ENCODE peak calls at places on chromosomes 5 and 9, in eight cellular contexts. One of them, this sample, is unnamed.

GRCh38 chr5:139038618-139039305 is 159.4 kb downstream of the SIL1 start:
- DNase-seq in activated T-cell treated with anti-CD3 and anti-CD28 coated beads for 24 hours: no peak
- DNase-seq in glomerular endothelial cell: no peak
- DNase-seq in heart left ventricle: no peak
- DNase-seq in iPS-NIHi11: peak; percentile 57
- DNase-seq in Caco-2: no peak
- DNase-seq in pancreas: no peak
- DNase-seq in astrocyte of the cerebellum: no peak
- DNase-seq in this sample: no peak

GRCh38 chr5:134000116-134000515 is 4.7 kb downstream of the VDAC1 start:
- DNase-seq in Caco-2: no peak
- DNase-seq in iPS-NIHi11: no peak
- DNase-seq in activated T-cell treated with anti-CD3 and anti-CD28 coated beads for 24 hours: no peak
- DNase-seq in pancreas: no peak
- DNase-seq in glomerular endothelial cell: no peak
- DNase-seq in astrocyte of the cerebellum: no peak
- DNase-seq in heart left ventricle: no peak
- DNase-seq in this sample: no peak

GRCh38 chr9:31574006-31574750 is 810.3 kb upstream of the ACO1 start:
- DNase-seq in astrocyte of the cerebellum: no peak
- DNase-seq in heart left ventricle: no peak
- DNase-seq in iPS-NIHi11: no peak
- DNase-seq in Caco-2: no peak
- DNase-seq in activated T-cell treated with anti-CD3 and anti-CD28 coated beads for 24 hours: no peak
- DNase-seq in glomerular endothelial cell: no peak
- DNase-seq in pancreas: no peak
- DNase-seq in this sample: no peak

GRCh38 chr5:149140197-149141002 is 893 bp upstream of the ABLIM3 start:
- DNase-seq in iPS-NIHi11: no peak
- DNase-seq in Caco-2: no peak
- DNase-seq in glomerular endothelial cell: no peak
- DNase-seq in heart left ventricle: no peak
- DNase-seq in pancreas: no peak
- DNase-seq in astrocyte of the cerebellum: no peak
- DNase-seq in activated T-cell treated with anti-CD3 and anti-CD28 coated beads for 24 hours: no peak
- DNase-seq in this sample: no peak

GRCh38 chr5:150394912-150395689 is 17.6 kb downstream of the CD74 start:
- DNase-seq in iPS-NIHi11: no peak
- DNase-seq in heart left ventricle: no peak
- DNase-seq in Caco-2: no peak
- DNase-seq in pancreas: no peak
- DNase-seq in activated T-cell treated with anti-CD3 and anti-CD28 coated beads for 24 hours: no peak
- DNase-seq in astrocyte of the cerebellum: peak; percentile 28
- DNase-seq in glomerular endothelial cell: no peak
- DNase-seq in this sample: no peak

GRCh38 chr5:150582281-150582791 is 58.1 kb upstream of the SYNPO start:
- DNase-seq in iPS-NIHi11: no peak
- DNase-seq in glomerular endothelial cell: no peak
- DNase-seq in astrocyte of the cerebellum: peak; percentile 31
- DNase-seq in activated T-cell treated with anti-CD3 and anti-CD28 coated beads for 24 hours: no peak
- DNase-seq in heart left ventricle: peak; percentile 66
- DNase-seq in Caco-2: peak; percentile 94
- DNase-seq in pancreas: peak; percentile 80
- DNase-seq in this sample: no peak

GRCh38 chr9:94806307-94806893 is 79.9 kb downstream of the AOPEP start:
- DNase-seq in glomerular endothelial cell: no peak
- DNase-seq in Caco-2: no peak
- DNase-seq in pancreas: no peak
- DNase-seq in activated T-cell treated with anti-CD3 and anti-CD28 coated beads for 24 hours: no peak
- DNase-seq in heart left ventricle: no peak
- DNase-seq in astrocyte of the cerebellum: no peak
- DNase-seq in iPS-NIHi11: no peak
- DNase-seq in this sample: no peak

GRCh38 chr5:24208540-24209141 is 436.1 kb downstream of the CDH10 start:
- DNase-seq in heart left ventricle: no peak
- DNase-seq in pancreas: no peak
- DNase-seq in iPS-NIHi11: peak; percentile 22
- DNase-seq in astrocyte of the cerebellum: no peak
- DNase-seq in Caco-2: no peak
- DNase-seq in glomerular endothelial cell: no peak
- DNase-seq in activated T-cell treated with anti-CD3 and anti-CD28 coated beads for 24 hours: no peak
- DNase-seq in this sample: no peak

GRCh38 chr5:115801984-115802383 is 14.5 kb downstream of the CDO1 start:
- DNase-seq in Caco-2: no peak
- DNase-seq in heart left ventricle: no peak
- DNase-seq in activated T-cell treated with anti-CD3 and anti-CD28 coated beads for 24 hours: no peak
- DNase-seq in iPS-NIHi11: no peak
- DNase-seq in glomerular endothelial cell: no peak
- DNase-seq in pancreas: no peak
- DNase-seq in astrocyte of the cerebellum: no peak
- DNase-seq in this sample: no peak

GRCh38 chr5:142320851-142321560 is 3.8 kb downstream of the SPRY4 start:
- DNase-seq in Caco-2: no peak
- DNase-seq in activated T-cell treated with anti-CD3 and anti-CD28 coated beads for 24 hours: no peak
- DNase-seq in pancreas: no peak
- DNase-seq in glomerular endothelial cell: no peak
- DNase-seq in iPS-NIHi11: no peak
- DNase-seq in heart left ventricle: peak; percentile 41
- DNase-seq in astrocyte of the cerebellum: no peak
- DNase-seq in this sample: no peak

GRCh38 chr9:121261107-121261460 is 6.9 kb upstream of the GSN start:
- DNase-seq in Caco-2: no peak
- DNase-seq in astrocyte of the cerebellum: no peak
- DNase-seq in glomerular endothelial cell: no peak
- DNase-seq in iPS-NIHi11: peak; percentile 35
- DNase-seq in heart left ventricle: no peak
- DNase-seq in activated T-cell treated with anti-CD3 and anti-CD28 coated beads for 24 hours: no peak
- DNase-seq in pancreas: no peak
- DNase-seq in this sample: no peak

GRCh38 chr5:140114341-140115185 is 654 bp downstream of the PURA start:
- DNase-seq in heart left ventricle: peak; percentile 59
- DNase-seq in glomerular endothelial cell: no peak
- DNase-seq in pancreas: peak; percentile 65
- DNase-seq in Caco-2: peak; percentile 70
- DNase-seq in astrocyte of the cerebellum: no peak
- DNase-seq in iPS-NIHi11: peak; percentile 34
- DNase-seq in activated T-cell treated with anti-CD3 and anti-CD28 coated beads for 24 hours: peak; percentile 20
- DNase-seq in this sample: peak; percentile 72

GRCh38 chr5:84251503-84251902 is 133.2 kb downstream of the EDIL3 start:
- DNase-seq in Caco-2: no peak
- DNase-seq in glomerular endothelial cell: no peak
- DNase-seq in activated T-cell treated with anti-CD3 and anti-CD28 coated beads for 24 hours: no peak
- DNase-seq in astrocyte of the cerebellum: no peak
- DNase-seq in heart left ventricle: no peak
- DNase-seq in iPS-NIHi11: no peak
- DNase-seq in pancreas: no peak
- DNase-seq in this sample: no peak

GRCh38 chr9:105608685-105609598 is 51.0 kb downstream of the FKTN start:
- DNase-seq in pancreas: no peak
- DNase-seq in astrocyte of the cerebellum: peak; percentile 37
- DNase-seq in heart left ventricle: no peak
- DNase-seq in Caco-2: no peak
- DNase-seq in glomerular endothelial cell: peak; percentile 18
- DNase-seq in activated T-cell treated with anti-CD3 and anti-CD28 coated beads for 24 hours: no peak
- DNase-seq in iPS-NIHi11: peak; percentile 49
- DNase-seq in this sample: no peak

GRCh38 chr9:137082925-137083290 is 3.9 kb upstream of the MAN1B1 start:
- DNase-seq in Caco-2: no peak
- DNase-seq in activated T-cell treated with anti-CD3 and anti-CD28 coated beads for 24 hours: no peak
- DNase-seq in iPS-NIHi11: no peak
- DNase-seq in astrocyte of the cerebellum: no peak
- DNase-seq in heart left ventricle: no peak
- DNase-seq in glomerular endothelial cell: no peak
- DNase-seq in pancreas: no peak
- DNase-seq in this sample: no peak

GRCh38 chr9:12698293-12698692 is 5.1 kb downstream of the TYRP1 start:
- DNase-seq in pancreas: no peak
- DNase-seq in activated T-cell treated with anti-CD3 and anti-CD28 coated beads for 24 hours: no peak
- DNase-seq in astrocyte of the cerebellum: peak; percentile 53
- DNase-seq in iPS-NIHi11: no peak
- DNase-seq in heart left ventricle: no peak
- DNase-seq in Caco-2: no peak
- DNase-seq in glomerular endothelial cell: no peak
- DNase-seq in this sample: no peak

GRCh38 chr5:173474881-173475287 is 141.6 kb downstream of the BOD1 start:
- DNase-seq in heart left ventricle: no peak
- DNase-seq in Caco-2: no peak
- DNase-seq in glomerular endothelial cell: no peak
- DNase-seq in astrocyte of the cerebellum: no peak
- DNase-seq in iPS-NIHi11: no peak
- DNase-seq in activated T-cell treated with anti-CD3 and anti-CD28 coated beads for 24 hours: no peak
- DNase-seq in pancreas: no peak
- DNase-seq in this sample: no peak

GRCh38 chr9:36742264-36742663 is 169.6 kb downstream of the MELK start:
- DNase-seq in glomerular endothelial cell: no peak
- DNase-seq in activated T-cell treated with anti-CD3 and anti-CD28 coated beads for 24 hours: no peak
- DNase-seq in heart left ventricle: no peak
- DNase-seq in Caco-2: no peak
- DNase-seq in iPS-NIHi11: no peak
- DNase-seq in astrocyte of the cerebellum: no peak
- DNase-seq in pancreas: no peak
- DNase-seq in this sample: no peak

GRCh38 chr5:36407396-36407795 is 105.7 kb upstream of the RANBP3L start:
- DNase-seq in iPS-NIHi11: no peak
- DNase-seq in pancreas: no peak
- DNase-seq in activated T-cell treated with anti-CD3 and anti-CD28 coated beads for 24 hours: no peak
- DNase-seq in heart left ventricle: no peak
- DNase-seq in glomerular endothelial cell: no peak
- DNase-seq in astrocyte of the cerebellum: no peak
- DNase-seq in Caco-2: no peak
- DNase-seq in this sample: no peak

GRCh38 chr5:54993318-54993717 is 7.9 kb upstream of the ESM1 start:
- DNase-seq in glomerular endothelial cell: no peak
- DNase-seq in astrocyte of the cerebellum: no peak
- DNase-seq in Caco-2: no peak
- DNase-seq in heart left ventricle: no peak
- DNase-seq in activated T-cell treated with anti-CD3 and anti-CD28 coated beads for 24 hours: no peak
- DNase-seq in iPS-NIHi11: no peak
- DNase-seq in pancreas: no peak
- DNase-seq in this sample: no peak

GRCh38 chr9:33442125-33442524 is 5.3 kb downstream of the AQP3 start:
- DNase-seq in iPS-NIHi11: no peak
- DNase-seq in Caco-2: no peak
- DNase-seq in astrocyte of the cerebellum: no peak
- DNase-seq in pancreas: no peak
- DNase-seq in heart left ventricle: no peak
- DNase-seq in activated T-cell treated with anti-CD3 and anti-CD28 coated beads for 24 hours: no peak
- DNase-seq in glomerular endothelial cell: no peak
- DNase-seq in this sample: no peak

GRCh38 chr5:8813180-8813579 is 732.7 kb downstream of the SEMA5A start:
- DNase-seq in activated T-cell treated with anti-CD3 and anti-CD28 coated beads for 24 hours: no peak
- DNase-seq in glomerular endothelial cell: no peak
- DNase-seq in pancreas: no peak
- DNase-seq in Caco-2: no peak
- DNase-seq in astrocyte of the cerebellum: no peak
- DNase-seq in iPS-NIHi11: no peak
- DNase-seq in heart left ventricle: no peak
- DNase-seq in this sample: no peak

GRCh38 chr5:126138475-126139005 is 284.7 kb upstream of the GRAMD2B start:
- DNase-seq in Caco-2: no peak
- DNase-seq in iPS-NIHi11: peak; percentile 20
- DNase-seq in astrocyte of the cerebellum: no peak
- DNase-seq in pancreas: no peak
- DNase-seq in glomerular endothelial cell: no peak
- DNase-seq in heart left ventricle: no peak
- DNase-seq in activated T-cell treated with anti-CD3 and anti-CD28 coated beads for 24 hours: no peak
- DNase-seq in this sample: no peak

GRCh38 chr9:125166762-125167161 is 22.8 kb downstream of the PPP6C start:
- DNase-seq in pancreas: no peak
- DNase-seq in iPS-NIHi11: no peak
- DNase-seq in heart left ventricle: no peak
- DNase-seq in Caco-2: no peak
- DNase-seq in glomerular endothelial cell: no peak
- DNase-seq in astrocyte of the cerebellum: no peak
- DNase-seq in activated T-cell treated with anti-CD3 and anti-CD28 coated beads for 24 hours: no peak
- DNase-seq in this sample: no peak

GRCh38 chr5:5069851-5070250 is 70.3 kb upstream of the ADAMTS16 start:
- DNase-seq in glomerular endothelial cell: no peak
- DNase-seq in activated T-cell treated with anti-CD3 and anti-CD28 coated beads for 24 hours: no peak
- DNase-seq in heart left ventricle: no peak
- DNase-seq in pancreas: no peak
- DNase-seq in iPS-NIHi11: no peak
- DNase-seq in Caco-2: no peak
- DNase-seq in astrocyte of the cerebellum: no peak
- DNase-seq in this sample: no peak

GRCh38 chr5:142816577-142816976 is 46.4 kb downstream of the ARHGAP26 start:
- DNase-seq in astrocyte of the cerebellum: no peak
- DNase-seq in Caco-2: no peak
- DNase-seq in iPS-NIHi11: peak; percentile 59
- DNase-seq in heart left ventricle: no peak
- DNase-seq in glomerular endothelial cell: no peak
- DNase-seq in activated T-cell treated with anti-CD3 and anti-CD28 coated beads for 24 hours: no peak
- DNase-seq in pancreas: peak; percentile 51
- DNase-seq in this sample: no peak

GRCh38 chr9:1883004-1883403 is 132.1 kb upstream of the SMARCA2 start:
- DNase-seq in astrocyte of the cerebellum: no peak
- DNase-seq in pancreas: no peak
- DNase-seq in iPS-NIHi11: no peak
- DNase-seq in Caco-2: no peak
- DNase-seq in activated T-cell treated with anti-CD3 and anti-CD28 coated beads for 24 hours: no peak
- DNase-seq in glomerular endothelial cell: no peak
- DNase-seq in heart left ventricle: no peak
- DNase-seq in this sample: no peak

GRCh38 chr5:82164957-82165698 is 113.0 kb downstream of the RPS23 start:
- DNase-seq in heart left ventricle: no peak
- DNase-seq in glomerular endothelial cell: no peak
- DNase-seq in astrocyte of the cerebellum: no peak
- DNase-seq in Caco-2: no peak
- DNase-seq in pancreas: peak; percentile 32
- DNase-seq in iPS-NIHi11: no peak
- DNase-seq in activated T-cell treated with anti-CD3 and anti-CD28 coated beads for 24 hours: no peak
- DNase-seq in this sample: no peak

GRCh38 chr5:61493973-61494372 is 161.9 kb downstream of the ZSWIM6 start:
- DNase-seq in heart left ventricle: no peak
- DNase-seq in pancreas: no peak
- DNase-seq in iPS-NIHi11: no peak
- DNase-seq in Caco-2: no peak
- DNase-seq in activated T-cell treated with anti-CD3 and anti-CD28 coated beads for 24 hours: no peak
- DNase-seq in glomerular endothelial cell: no peak
- DNase-seq in astrocyte of the cerebellum: no peak
- DNase-seq in this sample: no peak

GRCh38 chr5:176629853-176630680 is at the start of the genes EIF4E1B and SNCB:
- DNase-seq in Caco-2: no peak
- DNase-seq in pancreas: no peak
- DNase-seq in glomerular endothelial cell: no peak
- DNase-seq in activated T-cell treated with anti-CD3 and anti-CD28 coated beads for 24 hours: peak; percentile 48
- DNase-seq in astrocyte of the cerebellum: no peak
- DNase-seq in iPS-NIHi11: peak; percentile 87
- DNase-seq in heart left ventricle: peak; percentile 43
- DNase-seq in this sample: no peak

GRCh38 chr5:107248065-107248695 is 422.6 kb downstream of the EFNA5 start:
- DNase-seq in astrocyte of the cerebellum: peak; percentile 33
- DNase-seq in pancreas: peak; percentile 53
- DNase-seq in glomerular endothelial cell: peak; percentile 56
- DNase-seq in iPS-NIHi11: peak; percentile 80
- DNase-seq in activated T-cell treated with anti-CD3 and anti-CD28 coated beads for 24 hours: peak; percentile 10
- DNase-seq in heart left ventricle: peak; percentile 24
- DNase-seq in Caco-2: peak; percentile 44
- DNase-seq in this sample: peak; percentile 70

GRCh38 chr9:129998491-129999122 is 44.4 kb downstream of the FNBP1 start:
- DNase-seq in heart left ventricle: no peak
- DNase-seq in iPS-NIHi11: no peak
- DNase-seq in activated T-cell treated with anti-CD3 and anti-CD28 coated beads for 24 hours: no peak
- DNase-seq in pancreas: no peak
- DNase-seq in astrocyte of the cerebellum: no peak
- DNase-seq in glomerular endothelial cell: no peak
- DNase-seq in Caco-2: no peak
- DNase-seq in this sample: no peak

GRCh38 chr5:40680741-40681350 is 1.1 kb downstream of the PTGER4 start:
- DNase-seq in heart left ventricle: peak; percentile 28
- DNase-seq in astrocyte of the cerebellum: no peak
- DNase-seq in Caco-2: no peak
- DNase-seq in glomerular endothelial cell: no peak
- DNase-seq in pancreas: peak; percentile 38
- DNase-seq in activated T-cell treated with anti-CD3 and anti-CD28 coated beads for 24 hours: peak; percentile 31
- DNase-seq in iPS-NIHi11: peak; percentile 37
- DNase-seq in this sample: peak; percentile 32

GRCh38 chr5:26719824-26720223 is 318.6 kb downstream of the CDH9 start:
- DNase-seq in glomerular endothelial cell: no peak
- DNase-seq in iPS-NIHi11: no peak
- DNase-seq in astrocyte of the cerebellum: no peak
- DNase-seq in Caco-2: no peak
- DNase-seq in pancreas: no peak
- DNase-seq in activated T-cell treated with anti-CD3 and anti-CD28 coated beads for 24 hours: no peak
- DNase-seq in heart left ventricle: no peak
- DNase-seq in this sample: no peak

This sample was measured in lung.